ENCODE peak calls at places on chromosomes 6 and 20, in six cellular contexts. F, C, R, T, O and X are unnamed samples.

GRCh38 chr20:5486377-5487054 is 169.8 kb upstream of the PROKR2 start:
- DNase-seq in F (no peak), C (no peak), R (no peak), T (no peak), O (no peak), X (no peak)

GRCh38 chr20:51768759-51769517 is 748 bp upstream of the ATP9A start:
- DNase-seq in F (no peak), C (no peak), R (no peak), T (peak; percentile 7), O (no peak), X (no peak)

GRCh38 chr6:7404546-7404945 is 14.9 kb downstream of the RIOK1 start:
- DNase-seq in F (no peak), C (no peak), R (no peak), T (no peak), O (no peak), X (no peak)

GRCh38 chr6:15659181-15659580 is 3.6 kb downstream of the DTNBP1 start:
- DNase-seq in F (no peak), C (no peak), R (no peak), T (no peak), O (no peak), X (no peak)

GRCh38 chr20:35199696-35200095 is 26.8 kb upstream of the MMP24 start:
- DNase-seq in F (peak; percentile 39), C (peak; percentile 26), R (no peak), T (no peak), O (no peak), X (peak; percentile 10)

GRCh38 chr6:168060521-168060931 is 18.5 kb downstream of the FRMD1 start:
- DNase-seq in F (no peak), C (peak; percentile 48), R (peak; percentile 89), T (peak; percentile 79), O (peak; percentile 62), X (peak; percentile 37)

GRCh38 chr6:82410151-82410621 is 46.6 kb downstream of the TPBG start:
- DNase-seq in F (peak; percentile 26), C (peak; percentile 9), R (no peak), T (peak; percentile 33), O (peak; percentile 84), X (peak; percentile 80)

GRCh38 chr6:45118684-45119230 is 209.4 kb upstream of the RUNX2 start:
- DNase-seq in F (no peak), C (no peak), R (no peak), T (no peak), O (no peak), X (no peak)

GRCh38 chr6:147578159-147578558 is 69.7 kb downstream of the SAMD5 start:
- DNase-seq in F (no peak), C (no peak), R (no peak), T (no peak), O (no peak), X (no peak)

GRCh38 chr6:147579667-147580066 is 71.2 kb downstream of the SAMD5 start:
- DNase-seq in F (no peak), C (no peak), R (no peak), T (no peak), O (no peak), X (no peak)

GRCh38 chr6:147578883-147579282 is 70.4 kb downstream of the SAMD5 start:
- DNase-seq in F (no peak), C (no peak), R (no peak), T (no peak), O (no peak), X (no peak)

DNA sequence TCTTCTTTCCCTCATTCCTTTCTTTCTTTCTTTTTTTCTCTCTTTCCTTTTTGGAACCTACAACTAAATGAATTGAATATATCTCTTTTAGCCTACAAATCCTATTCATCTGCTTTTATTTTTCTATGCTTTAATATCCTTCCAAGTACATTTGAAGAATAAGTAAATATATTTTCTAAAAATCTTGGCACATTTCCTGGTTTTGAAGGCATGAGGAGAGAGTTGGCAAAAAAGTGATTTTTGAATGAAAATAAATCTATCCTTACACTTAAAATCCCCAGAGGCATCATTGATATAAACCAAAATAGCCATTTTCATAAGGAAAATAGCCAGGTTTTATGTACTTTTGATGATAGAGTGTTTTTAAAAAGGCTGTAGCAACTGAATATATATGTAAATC is 69.0 kb downstream of the SAMD5 start:
- DNase-seq in F (no peak), C (peak; percentile 53), R (no peak), T (no peak), O (no peak), X (no peak)
- H3K4me3 ChIP-seq in F (no peak overlapping the region), C (no peak overlapping the region), R (no peak overlapping the region), T (no peak overlapping the region), O (no peak overlapping the region), X (no peak overlapping the region)

GRCh38 chr6:50381106-50381415 is 331.3 kb upstream of the DEFB112 start:
- DNase-seq in F (no peak), C (peak; percentile 19), R (no peak), T (no peak), O (no peak), X (no peak)
- TF ChIP-seq CTCF in F (no peak), C (peak; percentile 45), R (no peak), T (no peak), O (no peak), X (no peak)

GRCh38 chr6:129767776-129768490 is 58.0 kb upstream of the ARHGAP18 start:
- DNase-seq in F (no peak), C (peak; percentile 42), R (no peak), T (no peak), O (no peak), X (no peak)

GRCh38 chr6:129765008-129765407 is 55.0 kb upstream of the ARHGAP18 start:
- DNase-seq in F (no peak), C (no peak), R (no peak), T (no peak), O (no peak), X (no peak)

DNA sequence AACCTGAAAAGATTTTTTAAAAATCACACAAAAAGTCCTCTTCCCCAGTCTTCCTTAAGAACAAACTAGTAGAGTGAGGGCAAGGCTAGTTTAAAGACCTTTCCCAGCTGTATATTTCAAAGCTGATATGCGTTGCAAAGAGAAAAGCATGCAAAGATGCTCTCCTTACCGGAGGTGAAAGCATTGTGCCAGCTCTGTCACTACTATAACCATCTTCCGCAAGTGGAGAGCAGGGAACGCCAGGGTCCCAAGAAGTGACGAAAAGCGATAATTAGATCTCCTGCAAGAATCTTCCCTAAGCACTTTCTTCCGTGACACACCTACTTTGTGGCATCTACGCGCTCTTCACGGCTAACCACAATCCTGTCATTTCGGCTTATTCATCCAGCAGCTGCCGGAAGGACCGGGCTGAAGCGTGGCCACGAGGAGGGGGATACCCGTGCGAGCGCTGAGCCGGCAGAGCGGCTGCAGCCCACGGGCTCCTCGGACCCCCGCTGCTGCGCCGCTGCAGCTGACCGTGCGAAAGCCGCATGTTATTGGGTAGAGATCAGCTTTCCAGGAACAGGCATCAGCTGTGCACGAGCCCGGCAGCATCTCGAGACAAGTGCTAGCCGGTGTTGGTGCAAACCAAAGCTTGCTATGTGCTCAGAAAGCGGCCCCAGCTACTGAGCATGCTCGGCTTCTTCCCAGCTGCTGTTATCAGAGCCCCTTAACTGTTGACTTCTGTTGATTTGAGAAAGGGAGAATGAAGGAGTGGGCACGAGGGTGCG is 57.2 kb upstream of the ARHGAP18 start:
- DNase-seq in F (peak; percentile 52), C (peak; percentile 64), R (peak; percentile 30), T (peak; percentile 49), O (peak; percentile 69), X (peak; percentile 74)
- H3K4me3 ChIP-seq in F (peak overlapping the region; percentile 55), C (peak overlapping the region; percentile 59), R (peak overlapping the region; percentile 48), T (peak overlapping the region; percentile 55), O (peak overlapping the region; percentile 56), X (peak overlapping the region; percentile 45)

GRCh38 chr6:20559924-20560551 is 25.8 kb downstream of the CDKAL1 start:
- DNase-seq in F (no peak), C (peak; percentile 47), R (no peak), T (peak; percentile 46), O (no peak), X (no peak)
- TF ChIP-seq CTCF in F (no peak), C (no peak), R (no peak), T (no peak), O (no peak), X (no peak)

GRCh38 chr6:155415953-155416352 is 39.7 kb downstream of the NOX3 start:
- DNase-seq in F (no peak), C (no peak), R (no peak), T (no peak), O (no peak), X (no peak)

GRCh38 chr6:155420492-155420891 is 35.1 kb downstream of the NOX3 start:
- DNase-seq in F (no peak), C (no peak), R (no peak), T (no peak), O (no peak), X (no peak)

GRCh38 chr6:155419161-155419560 is 36.5 kb downstream of the NOX3 start:
- DNase-seq in F (peak; percentile 39), C (no peak), R (no peak), T (no peak), O (peak; percentile 10), X (peak; percentile 27)

GRCh38 chr6:155418017-155418749 is 37.5 kb downstream of the NOX3 start:
- DNase-seq in F (peak; percentile 42), C (peak; percentile 51), R (no peak), T (peak; percentile 77), O (peak; percentile 61), X (peak; percentile 85)

GRCh38 chr6:155417454-155417853 is 38.2 kb downstream of the NOX3 start:
- DNase-seq in F (no peak), C (peak; percentile 6), R (no peak), T (no peak), O (no peak), X (peak; percentile 6)
- H3K4me3 ChIP-seq in F (peak overlapping the region; percentile 16), C (no peak overlapping the region), R (no peak overlapping the region), T (no peak overlapping the region), O (no peak overlapping the region), X (no peak overlapping the region)

DNA sequence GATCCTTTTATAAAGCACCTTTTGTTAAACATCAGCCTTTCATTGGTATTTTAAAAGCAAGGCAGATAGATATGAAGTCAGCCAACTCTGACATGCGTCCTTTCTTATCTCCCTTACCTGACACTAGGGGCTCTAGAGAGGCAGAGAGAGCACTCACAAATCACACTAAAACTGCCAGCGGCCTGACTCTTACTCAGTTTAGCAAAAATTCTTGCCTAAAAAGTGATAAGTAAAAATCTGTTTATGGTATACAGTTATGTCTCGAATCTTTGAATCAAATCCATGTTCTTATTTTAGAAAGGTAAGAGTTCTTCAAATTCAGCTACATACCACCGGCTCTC is 10.4 kb upstream of the TDRD6 start:
- DNase-seq in F (no peak), C (no peak), R (no peak), T (no peak), O (no peak), X (no peak)
- TF ChIP-seq CTCF in F (peak; percentile 16), C (peak; percentile 18), R (no peak), T (peak; percentile 17), O (peak; percentile 58), X (peak; percentile 44)